ENCODE peak calls at places on chromosomes 12 and 14, in six cellular contexts. T is H9, S is neuronal stem cell, F is IMR-90, E is H1, H is mesendoderm. J is an unnamed sample.

GRCh38 chr12:57240069-57240921 is 10.7 kb downstream of the STAC3 start:
- DNase-seq in T (peak), S (no peak), F (peak), E (no peak), H (peak), J (peak)

GRCh38 chr12:6635375-6635855 is 344 bp downstream of the LPAR5 start:
- DNase-seq in T (no peak), S (no peak), F (no peak), E (no peak), H (peak), J (peak)

GRCh38 chr12:74412607-74413230 is 124.9 kb upstream of the ATXN7L3B start:
- DNase-seq in T (no peak), S (peak), F (peak), E (no peak), H (peak), J (peak)

GRCh38 chr12:67286257-67286656 is 17.1 kb downstream of the CAND1 start:
- DNase-seq in T (no peak), S (no peak), F (no peak), E (no peak), H (no peak), J (no peak)

GRCh38 chr12:82176016-82176415 is 182.2 kb downstream of the CCDC59 start:
- DNase-seq in T (no peak), S (no peak), F (no peak), E (no peak), H (no peak), J (no peak)

GRCh38 chr12:31591308-31591901 is 469 bp upstream of the DENND5B start:
- DNase-seq in T (peak), S (no peak), F (no peak), E (no peak), H (peak), J (peak)

GRCh38 chr14:66638688-66639087 is 130.7 kb downstream of the GPHN start:
- DNase-seq in T (no peak), S (no peak), F (peak), E (no peak), H (no peak), J (peak)

GRCh38 chr14:31489680-31490079 is 1.8 kb upstream of the GPR33 start:
- DNase-seq in T (no peak), S (no peak), F (no peak), E (no peak), H (no peak), J (no peak)

GRCh38 chr12:13365782-13366366 is 169.3 kb downstream of the EMP1 start:
- DNase-seq in T (no peak), S (no peak), F (no peak), E (no peak), H (no peak), J (no peak)

GRCh38 chr14:74934476-74935339 is 11.6 kb upstream of the RPS6KL1 start:
- DNase-seq in T (peak), S (no peak), F (no peak), E (no peak), H (peak), J (no peak)

GRCh38 chr12:102483466-102483865 is 3.1 kb upstream of the IGF1 start:
- DNase-seq in T (no peak), S (no peak), F (no peak), E (no peak), H (no peak), J (no peak)

GRCh38 chr14:101791919-101792572 is 30.5 kb downstream of the PPP2R5C start:
- DNase-seq in T (no peak), S (no peak), F (peak), E (no peak), H (no peak), J (peak)

GRCh38 chr12:94725375-94726168 is 75.2 kb upstream of the TMCC3 start:
- DNase-seq in T (peak), S (no peak), F (peak), E (no peak), H (peak), J (peak)

GRCh38 chr12:94571556-94571955 is 78.8 kb downstream of the TMCC3 start:
- DNase-seq in T (no peak), S (no peak), F (peak), E (no peak), H (no peak), J (peak)

GRCh38 chr12:132063491-132063890 is 80.6 kb downstream of the DDX51 start:
- DNase-seq in T (no peak), S (no peak), F (no peak), E (no peak), H (no peak), J (no peak)

GRCh38 chr12:21813751-21814150 is 39.2 kb upstream of the KCNJ8 start:
- DNase-seq in T (no peak), S (no peak), F (no peak), E (no peak), H (no peak), J (no peak)

GRCh38 chr12:65875635-65876034 is 51.4 kb downstream of the HMGA2 start:
- DNase-seq in T (no peak), S (no peak), F (peak), E (no peak), H (no peak), J (peak)

GRCh38 chr14:21248338-21248737 is 20.9 kb downstream of the HNRNPC start:
- DNase-seq in T (no peak), S (no peak), F (no peak), E (no peak), H (no peak), J (no peak)

GRCh38 chr12:21940972-21941521 is at the start of gene ABCC9:
- DNase-seq in T (peak), S (peak), F (peak), E (no peak), H (peak), J (peak)

GRCh38 chr12:43921666-43922337 is 85.9 kb downstream of the TMEM117 start:
- DNase-seq in T (no peak), S (no peak), F (peak), E (no peak), H (peak), J (peak)

GRCh38 chr12:123532021-123532420 is 1.5 kb downstream of the RILPL1 start:
- DNase-seq in T (no peak), S (no peak), F (peak), E (no peak), H (peak), J (peak)

GRCh38 chr12:57119694-57120093 is 8.5 kb upstream of the STAT6 start:
- DNase-seq in T (no peak), S (no peak), F (no peak), E (no peak), H (no peak), J (no peak)

GRCh38 chr12:16361142-16361783 is 13.8 kb downstream of the MGST1 start:
- DNase-seq in T (no peak), S (no peak), F (no peak), E (no peak), H (no peak), J (no peak)

GRCh38 chr12:66279127-66279712 is 23.1 kb upstream of the HELB start:
- DNase-seq in T (no peak), S (no peak), F (peak), E (no peak), H (peak), J (peak)

GRCh38 chr12:57090924-57091632 is 2.2 kb downstream of the NAB2 start:
- DNase-seq in T (no peak), S (no peak), F (no peak), E (no peak), H (no peak), J (no peak)

GRCh38 chr12:108484431-108484830 is 30.6 kb upstream of the FICD start:
- DNase-seq in T (no peak), S (no peak), F (no peak), E (no peak), H (no peak), J (no peak)

GRCh38 chr12:11797317-11797913 is 147.9 kb downstream of the ETV6 start:
- DNase-seq in T (no peak), S (no peak), F (peak), E (no peak), H (peak), J (peak)

GRCh38 chr12:49089831-49090773 is 4.5 kb downstream of the DHH start:
- DNase-seq in T (peak), S (no peak), F (peak), E (no peak), H (no peak), J (peak)

GRCh38 chr12:63042646-63043045 is 107.7 kb upstream of the PPM1H start:
- DNase-seq in T (no peak), S (no peak), F (peak), E (no peak), H (no peak), J (no peak)

GRCh38 chr12:95996034-95996658 is at the start of gene HAL:
- DNase-seq in T (no peak), S (no peak), F (no peak), E (no peak), H (no peak), J (peak)

GRCh38 chr12:67690656-67691055 is 42.1 kb downstream of the DYRK2 start:
- DNase-seq in T (no peak), S (no peak), F (no peak), E (no peak), H (no peak), J (no peak)

GRCh38 chr12:11497995-11498394 is 102.6 kb upstream of the PRB2 start:
- DNase-seq in T (no peak), S (no peak), F (no peak), E (no peak), H (no peak), J (no peak)

GRCh38 chr14:52949249-52949648 is 1.6 kb downstream of the FERMT2 start:
- DNase-seq in T (no peak), S (no peak), F (no peak), E (no peak), H (no peak), J (no peak)

GRCh38 chr14:52950410-52950897 is 396 bp downstream of the FERMT2 start:
- DNase-seq in T (peak), S (peak), F (peak), E (no peak), H (peak), J (peak)

GRCh38 chr14:52949711-52950409 is 990 bp downstream of the FERMT2 start:
- DNase-seq in T (no peak), S (no peak), F (peak), E (no peak), H (no peak), J (peak)

GRCh38 chr14:52951730-52952481 is 1.1 kb upstream of the FERMT2 start:
- DNase-seq in T (peak), S (no peak), F (peak), E (no peak), H (peak), J (peak)

DNA sequence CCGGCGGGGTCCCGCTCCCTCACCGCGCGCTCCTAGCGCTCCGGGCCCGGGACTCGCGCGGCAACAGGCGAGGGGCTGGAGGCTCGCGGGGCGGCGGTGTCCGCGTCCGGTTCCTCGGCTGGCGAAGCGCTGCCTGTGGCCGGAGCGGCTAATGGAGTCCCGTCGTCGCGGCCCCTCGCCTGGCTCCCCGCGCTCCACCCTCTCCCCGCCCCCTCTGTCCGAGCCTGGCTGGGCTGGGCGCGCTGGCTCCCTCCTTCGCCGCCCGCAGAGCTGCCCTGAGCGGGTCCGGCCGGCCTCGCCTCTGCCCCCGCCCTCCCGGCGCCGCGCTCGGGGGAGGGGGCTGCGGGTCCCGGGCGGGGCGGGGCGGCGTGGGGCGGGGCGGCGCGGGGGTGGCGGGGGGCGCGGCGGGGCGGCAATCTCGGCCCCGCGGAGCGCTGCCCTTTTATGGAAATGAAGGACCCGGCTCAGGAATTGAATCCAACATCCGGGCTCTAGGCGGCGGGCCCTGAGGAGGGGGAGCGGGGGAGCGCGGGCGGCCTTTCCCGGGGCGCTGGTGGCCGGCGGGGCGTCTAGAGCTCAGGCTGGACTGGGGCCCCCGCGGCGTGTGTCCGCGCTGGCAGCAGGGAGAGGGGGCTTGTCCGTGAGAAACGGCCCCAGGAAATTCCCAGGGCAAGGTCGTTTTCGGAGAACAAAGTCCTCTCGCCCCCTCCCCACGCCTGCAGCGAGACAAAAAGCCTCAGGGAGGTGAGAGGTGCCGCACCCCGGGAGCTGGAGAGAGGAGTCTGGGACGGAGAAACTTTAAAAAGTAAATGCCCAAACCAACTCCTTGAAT is at the start of gene FERMT2:
- DNase-seq in T (peak), S (peak), F (peak), E (no peak), H (peak), J (peak)
- H2BK120ac ChIP-seq in T (peak), S (peak), F (peak), E (peak), H (peak), J (peak)

GRCh38 chr12:89251326-89252237 is 100.7 kb downstream of the DUSP6 start:
- DNase-seq in T (no peak), S (no peak), F (no peak), E (no peak), H (no peak), J (peak)
- H2BK15ac ChIP-seq in T (no peak), S (no peak), F (peak), E (peak), H (no peak), J (no peak)

GRCh38 chr12:114693532-114693931 is 9.6 kb upstream of the TBX3 start:
- DNase-seq in T (no peak), S (no peak), F (no peak), E (no peak), H (no peak), J (no peak)

GRCh38 chr12:114694436-114695304 is 10.7 kb upstream of the TBX3 start:
- DNase-seq in T (no peak), S (no peak), F (no peak), E (no peak), H (no peak), J (no peak)

GRCh38 chr12:114696443-114697245 is 12.7 kb upstream of the TBX3 start:
- DNase-seq in T (peak), S (no peak), F (no peak), E (no peak), H (no peak), J (no peak)

GRCh38 chr12:114697246-114697716 is 13.3 kb upstream of the TBX3 start:
- DNase-seq in T (no peak), S (no peak), F (no peak), E (no peak), H (no peak), J (no peak)

DNA sequence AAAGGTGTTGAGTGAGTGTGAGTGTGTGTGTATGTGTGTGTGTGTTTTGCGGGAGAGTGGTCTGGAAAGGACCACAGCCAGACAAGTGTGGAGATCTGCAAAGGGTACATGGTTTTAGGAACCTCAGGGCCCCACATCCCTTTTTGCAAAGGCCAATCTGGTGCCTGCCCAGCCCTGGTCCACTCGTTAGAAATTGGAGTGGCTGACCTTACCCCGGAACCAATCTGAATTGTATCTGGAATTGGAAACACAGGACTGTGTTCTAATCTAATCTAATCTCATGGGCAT is 11.3 kb upstream of the TBX3 start:
- DNase-seq in T (no peak), S (no peak), F (no peak), E (no peak), H (no peak), J (no peak)
- H2BK120ac ChIP-seq in T (no peak), S (no peak), F (no peak), E (no peak), H (no peak), J (no peak)

DNA sequence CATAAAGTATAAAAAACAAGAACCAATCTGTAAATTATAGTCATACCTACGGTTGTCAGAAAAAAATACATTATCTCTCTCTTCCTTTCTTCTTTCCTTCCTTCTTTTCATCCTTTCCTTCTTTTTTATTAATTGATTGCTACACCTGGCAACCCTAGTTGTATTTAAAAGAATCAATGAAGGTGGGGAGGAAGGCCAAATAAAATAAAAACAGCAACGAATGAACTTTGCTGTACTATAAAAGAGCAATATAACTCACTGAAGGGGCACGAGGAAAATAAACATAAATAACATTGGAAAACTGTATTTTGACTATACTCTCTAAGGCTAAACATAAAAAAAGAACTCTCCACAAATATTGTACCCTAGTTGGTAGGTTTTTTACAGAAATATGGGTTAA is 898.2 kb upstream of the USP15 start:
- DNase-seq in T (no peak), S (no peak), F (no peak), E (no peak), H (no peak), J (no peak)
- H2BK15ac ChIP-seq in T (no peak), S (no peak), F (no peak), E (no peak), H (no peak), J (no peak)

DNA sequence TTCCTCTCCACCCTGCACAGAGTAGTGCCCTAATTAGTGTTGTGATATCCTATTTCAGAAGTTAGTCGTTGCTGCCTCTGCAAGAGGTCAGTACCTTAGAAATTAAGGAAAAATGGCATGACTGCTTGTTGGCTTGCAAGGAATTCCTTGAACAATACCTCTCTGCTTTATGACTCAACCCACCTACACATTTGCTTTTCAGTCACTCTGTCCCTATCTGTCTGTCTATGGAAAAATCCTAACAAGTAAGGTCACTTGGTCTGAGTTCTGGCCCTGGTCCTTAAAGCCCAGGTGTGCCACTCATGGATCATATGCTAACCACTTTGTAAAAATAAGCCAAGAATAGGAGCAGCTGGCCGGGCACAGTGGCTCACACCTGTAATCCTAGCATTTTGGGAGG is 116.4 kb upstream of the ATF1 start:
- DNase-seq in T (no peak), S (no peak), F (peak), E (no peak), H (peak), J (no peak)
- H2BK120ac ChIP-seq in T (no peak), S (no peak), F (no peak), E (no peak), H (no peak), J (no peak)

GRCh38 chr12:5498081-5498480 is 66.2 kb downstream of the NTF3 start:
- DNase-seq in T (no peak), S (no peak), F (peak), E (no peak), H (no peak), J (peak)

GRCh38 chr12:5499566-5500325 is 67.8 kb downstream of the NTF3 start:
- DNase-seq in T (no peak), S (no peak), F (peak), E (no peak), H (no peak), J (peak)

GRCh38 chr12:5500326-5500659 is 68.4 kb downstream of the NTF3 start:
- DNase-seq in T (no peak), S (no peak), F (no peak), E (no peak), H (no peak), J (no peak)

GRCh38 chr12:5497329-5498058 is 65.6 kb downstream of the NTF3 start:
- DNase-seq in T (no peak), S (no peak), F (peak), E (no peak), H (no peak), J (peak)

GRCh38 chr12:5498806-5499205 is 66.9 kb downstream of the NTF3 start:
- DNase-seq in T (no peak), S (no peak), F (no peak), E (no peak), H (no peak), J (no peak)
- H2BK15ac ChIP-seq in T (no peak), S (no peak), F (peak), E (no peak), H (no peak), J (peak)

DNA sequence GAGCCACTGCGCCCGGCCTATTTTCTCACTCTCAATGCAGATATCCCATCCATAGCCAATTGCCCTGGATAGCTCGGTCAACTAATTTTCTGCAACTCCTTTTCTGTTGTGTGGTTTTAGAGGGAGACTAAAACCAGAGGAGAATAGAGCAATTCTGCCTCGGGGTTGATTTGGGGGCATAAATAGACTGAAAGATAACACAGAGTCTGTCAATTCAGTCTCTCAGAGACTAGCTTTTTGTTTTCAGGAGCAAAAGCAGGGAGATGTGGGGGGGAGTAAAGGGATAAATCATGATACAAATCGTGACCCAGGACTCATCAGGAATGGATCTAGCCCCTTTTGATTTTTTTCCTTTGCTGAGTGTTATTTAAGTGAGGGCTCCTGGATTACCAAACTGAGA is 6.5 kb downstream of the COPZ1 start:
- DNase-seq in T (no peak), S (no peak), F (no peak), E (no peak), H (no peak), J (no peak)
- H2BK120ac ChIP-seq in T (no peak), S (no peak), F (no peak), E (no peak), H (no peak), J (no peak)

DNA sequence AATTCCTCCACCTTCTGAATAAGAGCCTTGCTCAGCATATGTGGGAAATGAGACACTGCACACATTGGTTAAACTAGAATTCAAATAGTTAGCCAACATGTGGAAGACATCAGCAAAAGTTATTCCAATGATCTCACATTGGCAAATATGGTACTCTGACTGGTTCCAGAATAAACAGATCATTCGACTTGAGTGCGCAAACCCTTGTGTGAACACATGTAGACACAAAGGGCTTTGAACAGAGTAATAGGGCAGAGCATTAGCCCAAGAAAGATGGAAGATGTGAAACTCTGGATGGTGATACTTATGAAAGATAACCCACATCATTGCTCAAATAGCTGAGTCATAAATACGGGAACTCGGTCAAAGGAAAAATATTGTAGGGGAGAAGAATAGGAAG is 1133.4 kb upstream of the SEL1L start:
- DNase-seq in T (no peak), S (no peak), F (no peak), E (no peak), H (no peak), J (no peak)
- H2BK15ac ChIP-seq in T (no peak), S (no peak), F (no peak), E (no peak), H (no peak), J (no peak)

GRCh38 chr12:85654456-85654840 is 181.8 kb downstream of the RASSF9 start:
- DNase-seq in T (no peak), S (no peak), F (no peak), E (no peak), H (no peak), J (no peak)
- H2BK120ac ChIP-seq in T (no peak), S (no peak), F (no peak), E (no peak), H (no peak), J (no peak)